ENCODE peak calls at places on chromosomes 16 and 17, in five cellular contexts. N, R, E, V and B are unnamed samples.

GRCh38 chr17:79315282-79316106 is 240.9 kb downstream of the ENGASE start:
- DNase-seq in N (no peak), R (no peak), E (no peak), V (no peak), B (no peak)

GRCh38 chr17:82734987-82735866 is at the start of gene FN3K:
- DNase-seq in N (peak), R (peak), E (peak), V (peak), B (peak)

GRCh38 chr16:68445458-68445857 is 2.9 kb downstream of the SMPD3 start:
- DNase-seq in N (peak), R (peak), E (peak), V (peak), B (peak)

GRCh38 chr16:53094013-53094630 is 39.3 kb downstream of the CHD9 start:
- DNase-seq in N (no peak), R (no peak), E (no peak), V (no peak), B (no peak)

GRCh38 chr17:78493455-78494188 is 83.6 kb downstream of the DNAH17 start:
- DNase-seq in N (no peak), R (no peak), E (no peak), V (no peak), B (peak)

GRCh38 chr16:87654826-87655225 is 52.5 kb downstream of the JPH3 start:
- DNase-seq in N (no peak), R (no peak), E (no peak), V (no peak), B (no peak)

GRCh38 chr16:83793179-83793578 is 14.6 kb upstream of the HSBP1 start:
- DNase-seq in N (no peak), R (no peak), E (no peak), V (no peak), B (no peak)

GRCh38 chr16:27769561-27770222 is 219.7 kb downstream of the KATNIP start:
- DNase-seq in N (no peak), R (no peak), E (no peak), V (peak), B (peak)

GRCh38 chr17:9936075-9936474 is 31.0 kb upstream of the RCVRN start:
- DNase-seq in N (no peak), R (no peak), E (no peak), V (no peak), B (no peak)

GRCh38 chr16:50602126-50602525 is 53.9 kb downstream of the NKD1 start:
- DNase-seq in N (no peak), R (no peak), E (no peak), V (no peak), B (no peak)

GRCh38 chr16:9357829-9358228 is 266.4 kb downstream of the HAPSTR1 start:
- DNase-seq in N (no peak), R (no peak), E (no peak), V (no peak), B (no peak)

GRCh38 chr17:82956726-82957468 is 117.1 kb upstream of the ZNF750 start:
- DNase-seq in N (no peak), R (no peak), E (peak), V (no peak), B (no peak)

GRCh38 chr17:39139137-39139516 is 12.3 kb downstream of the PLXDC1 start:
- DNase-seq in N (no peak), R (peak), E (no peak), V (peak), B (no peak)

GRCh38 chr16:79848739-79849518 is 248.4 kb upstream of the MAF start:
- DNase-seq in N (no peak), R (no peak), E (no peak), V (no peak), B (no peak)

GRCh38 chr16:1579214-1579613 is 32.7 kb downstream of the IFT140 start:
- DNase-seq in N (no peak), R (no peak), E (no peak), V (no peak), B (no peak)

GRCh38 chr16:87138868-87139267 is 178.3 kb downstream of the C16orf95 start:
- DNase-seq in N (no peak), R (no peak), E (no peak), V (no peak), B (no peak)

GRCh38 chr17:68704897-68705296 is 103.7 kb upstream of the FAM20A start:
- DNase-seq in N (no peak), R (peak), E (no peak), V (peak), B (no peak)

GRCh38 chr16:85353013-85353412 is 240.7 kb upstream of the CIBAR2 start:
- DNase-seq in N (no peak), R (no peak), E (no peak), V (no peak), B (no peak)

GRCh38 chr16:85352221-85352620 is 239.9 kb upstream of the CIBAR2 start:
- DNase-seq in N (no peak), R (no peak), E (no peak), V (no peak), B (no peak)

GRCh38 chr16:85354623-85355514 is 242.6 kb upstream of the CIBAR2 start:
- DNase-seq in N (no peak), R (peak), E (no peak), V (peak), B (peak)

GRCh38 chr16:85355515-85355837 is 243.2 kb upstream of the CIBAR2 start:
- DNase-seq in N (no peak), R (no peak), E (no peak), V (no peak), B (no peak)

DNA sequence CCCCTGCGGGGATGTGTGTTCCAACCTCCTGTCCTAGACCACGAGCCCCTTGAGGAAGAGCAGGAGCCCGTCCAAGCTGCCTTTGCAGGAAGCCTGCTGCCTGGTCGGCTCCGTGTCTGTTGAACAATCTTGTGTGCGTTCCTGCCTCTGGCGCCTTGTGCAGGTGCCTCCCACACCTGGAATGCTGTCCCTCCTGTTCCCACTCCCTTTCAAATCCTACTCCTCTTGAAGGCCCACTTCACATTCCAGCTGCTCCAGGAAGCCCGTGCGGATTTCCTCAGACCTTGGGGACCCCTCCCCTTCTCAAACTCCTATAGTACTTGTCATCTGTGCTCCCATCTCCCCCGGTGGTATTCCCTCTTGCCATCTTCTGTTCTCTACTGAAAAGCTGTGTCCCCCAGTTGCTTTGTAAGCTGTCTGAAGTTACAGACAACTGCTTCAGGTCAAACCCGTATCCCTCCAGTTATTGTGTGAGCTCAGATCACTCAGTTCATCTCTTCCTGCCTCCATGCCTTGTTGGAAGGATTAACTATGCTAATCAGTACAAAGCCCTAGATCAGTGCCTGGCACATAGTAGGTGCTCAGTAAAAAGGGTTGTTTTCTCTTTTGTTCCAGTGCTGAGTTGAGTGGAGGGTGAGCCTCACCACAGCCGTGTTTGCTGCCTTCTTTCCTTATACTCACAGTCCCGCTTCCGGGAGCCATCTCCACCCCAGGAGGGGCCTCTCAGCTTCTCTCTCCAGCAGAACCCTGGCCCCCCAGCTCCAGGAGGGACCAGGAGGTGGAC is 241.8 kb upstream of the CIBAR2 start:
- DNase-seq in N (no peak), R (no peak), E (no peak), V (no peak), B (peak)
- H3K27ac ChIP-seq in N (no peak), R (peak), E (no peak), V (peak), B (peak)

GRCh38 chr17:19979917-19980770 is 2.5 kb upstream of the AKAP10 start:
- DNase-seq in N (no peak), R (no peak), E (peak), V (no peak), B (no peak)

GRCh38 chr17:19975601-19976000 is 2.0 kb downstream of the AKAP10 start:
- DNase-seq in N (no peak), R (no peak), E (no peak), V (no peak), B (no peak)

GRCh38 chr17:19978206-19978802 is 676 bp upstream of the AKAP10 start:
- DNase-seq in N (no peak), R (peak), E (peak), V (no peak), B (peak)

GRCh38 chr17:19978803-19979202 is 1.2 kb upstream of the AKAP10 start:
- DNase-seq in N (no peak), R (no peak), E (peak), V (no peak), B (no peak)

GRCh38 chr17:19977360-19978205 is at the start of gene AKAP10:
- DNase-seq in N (peak), R (peak), E (peak), V (peak), B (peak)
- H3K14ac ChIP-seq in N (peak), R (peak), E (peak), V (peak), B (peak)

GRCh38 chr17:76527430-76528111 is 9.9 kb downstream of the CYGB start:
- DNase-seq in N (no peak), R (peak), E (peak), V (peak), B (peak)
- H3K27ac ChIP-seq in N (no peak), R (no peak), E (no peak), V (peak), B (no peak)

GRCh38 chr17:45127583-45128300 is 4.6 kb downstream of the PLCD3 start:
- DNase-seq in N (no peak), R (peak), E (peak), V (peak), B (peak)
- H3K14ac ChIP-seq in N (peak), R (no peak), E (no peak), V (peak), B (peak)

GRCh38 chr17:18921912-18922451 is 30.0 kb upstream of the SLC5A10 start:
- DNase-seq in N (no peak), R (no peak), E (no peak), V (peak), B (no peak)

GRCh38 chr17:18917506-18918032 is 34.4 kb upstream of the SLC5A10 start:
- DNase-seq in N (no peak), R (no peak), E (no peak), V (no peak), B (no peak)

GRCh38 chr17:18921485-18921884 is 30.5 kb upstream of the SLC5A10 start:
- DNase-seq in N (no peak), R (no peak), E (no peak), V (no peak), B (no peak)

GRCh38 chr17:18920911-18921441 is 31.0 kb upstream of the SLC5A10 start:
- DNase-seq in N (no peak), R (peak), E (no peak), V (peak), B (no peak)

DNA sequence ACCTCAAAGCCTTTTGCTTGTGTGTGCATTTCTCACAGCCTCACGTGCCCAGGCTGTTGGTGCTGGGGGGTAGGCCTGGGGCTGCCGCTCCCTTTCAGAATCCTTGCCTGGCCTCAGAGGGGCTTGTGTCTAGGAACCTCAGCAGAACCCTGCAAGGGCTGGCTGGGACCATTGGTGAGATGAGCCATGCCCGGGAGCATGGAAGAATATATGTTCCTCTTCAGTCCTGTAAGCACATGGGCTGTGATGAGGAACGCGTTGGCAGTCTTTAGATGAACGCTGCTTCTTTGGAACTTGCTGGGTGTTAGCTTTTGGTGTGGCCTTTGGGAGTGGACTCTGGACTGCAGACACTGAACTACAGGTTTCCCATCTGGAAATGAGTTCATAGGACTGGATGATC is 32.0 kb upstream of the SLC5A10 start:
- DNase-seq in N (no peak), R (no peak), E (no peak), V (no peak), B (no peak)
- H3K27ac ChIP-seq in N (no peak), R (no peak), E (no peak), V (no peak), B (no peak)

DNA sequence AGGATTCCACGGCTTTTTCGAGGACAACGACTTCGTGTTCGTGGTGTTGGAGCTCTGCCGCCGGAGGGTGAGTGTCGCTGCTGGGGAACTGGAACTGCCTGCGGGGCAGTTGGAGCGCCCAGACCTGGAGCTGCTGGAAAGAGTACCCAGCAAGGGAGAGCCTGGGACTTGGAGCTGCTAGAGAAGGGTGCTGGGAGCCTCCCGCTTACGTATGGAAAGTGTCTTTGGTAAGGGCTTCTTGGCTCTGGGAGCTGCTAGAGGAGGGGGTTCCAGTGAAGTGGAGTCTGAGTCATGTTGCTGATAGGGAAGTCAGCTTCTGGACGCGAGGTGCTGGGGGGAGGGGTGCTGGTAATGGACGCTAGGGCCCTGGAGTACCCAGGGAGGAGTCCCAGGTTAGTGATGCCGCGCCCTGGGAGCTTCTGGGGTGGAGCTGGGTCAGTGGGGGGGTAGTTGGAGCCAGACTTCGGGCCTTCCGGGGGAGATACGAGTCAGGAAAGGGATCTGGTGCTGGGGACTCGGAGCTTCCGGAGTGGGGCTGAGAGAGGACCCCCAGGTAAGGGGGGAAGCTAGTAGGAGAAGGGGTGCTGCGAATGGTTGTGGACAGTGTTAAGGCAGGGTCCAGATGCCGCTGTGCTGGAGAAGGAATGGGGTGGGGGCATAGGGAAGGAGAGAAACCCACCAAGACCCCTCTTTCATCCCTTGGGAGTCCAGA is 741 bp downstream of the PLK1 start:
- DNase-seq in N (peak), R (peak), E (peak), V (peak), B (peak)
- H3K14ac ChIP-seq in N (peak), R (no peak), E (peak), V (peak), B (peak)

DNA sequence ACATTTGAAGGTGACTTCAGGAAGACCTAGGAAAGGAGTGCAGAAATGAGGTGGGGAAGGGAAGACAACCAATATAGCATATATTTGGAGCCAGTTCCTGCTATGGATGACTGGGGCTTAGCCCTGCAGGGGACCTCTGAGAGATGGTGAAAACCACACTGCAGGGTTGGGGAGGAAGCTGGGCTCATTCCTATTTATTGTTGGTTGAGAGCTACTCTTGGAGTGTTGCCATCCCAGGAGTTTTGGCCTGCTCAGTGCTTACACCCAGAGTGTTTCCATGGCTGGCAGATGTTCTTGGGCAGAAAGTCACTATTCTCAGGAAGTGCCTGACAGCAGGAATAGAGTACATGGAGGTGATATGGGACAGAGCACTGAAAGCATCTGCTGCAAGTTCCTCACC is 145.8 kb downstream of the SPACA3 start:
- DNase-seq in N (no peak), R (no peak), E (no peak), V (no peak), B (no peak)
- H3K27ac ChIP-seq in N (no peak), R (no peak), E (no peak), V (no peak), B (no peak)

GRCh38 chr17:17976931-17977570 is 4.4 kb downstream of the DRC3 start:
- DNase-seq in N (no peak), R (no peak), E (no peak), V (no peak), B (no peak)
- H3K14ac ChIP-seq in N (peak), R (no peak), E (no peak), V (no peak), B (no peak)